ENCODE peak calls at places on chromosomes 4 and X, in six cellular contexts. S is foreskin fibroblast; Z is activated CD4-positive, CD25-positive, alpha-beta regulatory T cell treated with anti-CD3 and anti-CD28 coated beads, Interleukin-2, amount 50 U/mL, for 72 hours; T is NCI-H1105; M is GM13977; N is stimulated activated CD8-positive, alpha-beta memory T cell treated with anti-CD3 and anti-CD28 coated beads, Interleukin-4, amount 100 ng/mL, for 1 hour. H is an unnamed sample.

GRCh38 chrX:41178201-41178600 is 93.0 kb downstream of the USP9X start:
- DNase-seq in M (no peak), N (no peak), Z (no peak), T (no peak), S (no peak), H (no peak)

GRCh38 chrX:110402091-110402854 is 43.6 kb downstream of the RTL9 start:
- DNase-seq in S (peak), Z (no peak), M (no peak), N (no peak), T (no peak), H (no peak)

GRCh38 chr4:148847544-148847943 is 405.3 kb upstream of the NR3C2 start:
- DNase-seq in Z (no peak), N (no peak), M (no peak), S (no peak), T (no peak), H (no peak)

GRCh38 chr4:150234246-150234645 is 156.0 kb downstream of the DCLK2 start:
- DNase-seq in N (no peak), T (no peak), Z (no peak), M (no peak), S (peak), H (no peak)

GRCh38 chrX:68372665-68373064 is 60.6 kb downstream of the OPHN1 start:
- DNase-seq in S (no peak), N (no peak), M (no peak), T (no peak), Z (no peak), H (no peak)

GRCh38 chr4:167428172-167428571 is 193.9 kb upstream of the SPOCK3 start:
- DNase-seq in S (no peak), Z (no peak), N (no peak), T (no peak), M (no peak), H (no peak)

GRCh38 chr4:101953949-101954348 is 163.4 kb downstream of the BANK1 start:
- DNase-seq in Z (no peak), S (peak), T (no peak), N (no peak), M (no peak), H (no peak)

GRCh38 chrX:20641954-20642353 is 375.2 kb upstream of the RPS6KA3 start:
- DNase-seq in S (no peak), Z (no peak), M (no peak), N (no peak), T (no peak), H (no peak)

H was measured in dorsolateral prefrontal cortex.